ENCODE peak calls at places on chromosome 2, in ten cellular contexts. Z, C, X, P, A, Q, V, F, W and J are unnamed samples.

GRCh38 chr2:234565842-234566619 is 69.2 kb upstream of the ARL4C start:
- DNase-seq in Z (no peak), C (no peak), X (no peak), P (no peak), A (no peak), Q (no peak), V (no peak), F (no peak), W (no peak), J (no peak)

GRCh38 chr2:175929850-175930249 is 72.2 kb downstream of the LNPK start:
- DNase-seq in Z (peak), C (no peak), X (no peak), P (no peak), A (no peak), Q (no peak), V (no peak), F (no peak), W (no peak), J (no peak)

GRCh38 chr2:176089843-176090395 is 2.6 kb upstream of the HOXD13 start:
- DNase-seq in Z (no peak), C (no peak), X (no peak), P (no peak), A (no peak), Q (no peak), V (no peak), F (no peak), W (no peak), J (no peak)

GRCh38 chr2:27136751-27137150 is 2.3 kb upstream of the PREB start:
- DNase-seq in Z (no peak), C (no peak), X (no peak), P (no peak), A (no peak), Q (no peak), V (no peak), F (no peak), W (no peak), J (no peak)

GRCh38 chr2:96265349-96265839 is 403 bp downstream of the TMEM127 start:
- DNase-seq in Z (no peak), C (peak), X (no peak), P (peak), A (peak), Q (peak), V (no peak), F (peak), W (peak), J (peak)

GRCh38 chr2:86035883-86036789 is 69.5 kb downstream of the POLR1A start:
- DNase-seq in Z (peak), C (peak), X (no peak), P (peak), A (peak), Q (no peak), V (peak), F (peak), W (peak), J (no peak)

GRCh38 chr2:216315817-216316603 is 56.3 kb downstream of the MARCHF4 start:
- DNase-seq in Z (peak), C (no peak), X (peak), P (no peak), A (peak), Q (peak), V (no peak), F (no peak), W (no peak), J (no peak)

GRCh38 chr2:157257312-157258252 is at the start of gene GALNT5:
- DNase-seq in Z (peak), C (no peak), X (no peak), P (no peak), A (no peak), Q (peak), V (no peak), F (no peak), W (no peak), J (no peak)

GRCh38 chr2:50613161-50613560 is 418.8 kb downstream of the NRXN1 start:
- DNase-seq in Z (peak), C (no peak), X (no peak), P (no peak), A (no peak), Q (no peak), V (no peak), F (no peak), W (no peak), J (no peak)

GRCh38 chr2:49616800-49617199 is 462.5 kb upstream of the FSHR start:
- DNase-seq in Z (peak), C (no peak), X (no peak), P (no peak), A (no peak), Q (peak), V (no peak), F (peak), W (peak), J (no peak)

GRCh38 chr2:62570861-62571698 is 65.1 kb upstream of the TMEM17 start:
- DNase-seq in Z (peak), C (no peak), X (no peak), P (no peak), A (no peak), Q (peak), V (peak), F (peak), W (no peak), J (no peak)

GRCh38 chr2:69817739-69818494 is 11.5 kb upstream of the GMCL1 start:
- DNase-seq in Z (no peak), C (no peak), X (no peak), P (no peak), A (no peak), Q (no peak), V (no peak), F (no peak), W (no peak), J (no peak)

GRCh38 chr2:182367401-182367800 is 59.4 kb downstream of the PDE1A start:
- DNase-seq in Z (no peak), C (no peak), X (no peak), P (no peak), A (no peak), Q (no peak), V (no peak), F (no peak), W (no peak), J (no peak)

GRCh38 chr2:1310866-1311265 is 102.4 kb upstream of the TPO start:
- DNase-seq in Z (no peak), C (no peak), X (no peak), P (no peak), A (no peak), Q (no peak), V (no peak), F (no peak), W (no peak), J (no peak)

GRCh38 chr2:1309507-1309906 is 103.8 kb upstream of the TPO start:
- DNase-seq in Z (no peak), C (no peak), X (no peak), P (no peak), A (no peak), Q (no peak), V (no peak), F (no peak), W (no peak), J (no peak)

GRCh38 chr2:1313240-1313924 is 99.9 kb upstream of the TPO start:
- DNase-seq in Z (no peak), C (no peak), X (no peak), P (no peak), A (no peak), Q (no peak), V (no peak), F (no peak), W (no peak), J (no peak)

GRCh38 chr2:1307670-1308069 is 105.6 kb upstream of the TPO start:
- DNase-seq in Z (no peak), C (no peak), X (no peak), P (no peak), A (no peak), Q (no peak), V (no peak), F (no peak), W (no peak), J (no peak)

DNA sequence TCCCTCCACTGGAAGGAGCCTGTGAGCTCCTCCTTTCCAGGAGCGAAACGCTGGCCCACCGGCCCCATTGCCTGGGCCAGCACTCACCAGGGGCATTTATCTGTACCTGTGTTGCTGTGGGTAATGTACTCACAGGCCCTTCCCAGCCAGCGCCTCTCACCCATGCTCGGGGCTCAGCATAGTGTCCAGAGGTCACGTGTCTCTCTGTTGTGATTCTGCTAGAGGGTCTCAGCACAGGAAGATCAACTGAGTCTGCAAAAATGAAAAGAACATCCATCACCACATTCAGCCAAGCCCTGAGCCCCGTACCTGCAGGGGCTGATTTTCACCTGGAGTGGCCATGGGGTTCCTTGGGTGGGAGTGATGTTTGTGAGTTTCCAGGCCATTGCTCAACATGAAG is 103.1 kb upstream of the TPO start:
- DNase-seq in Z (no peak), C (no peak), X (no peak), P (no peak), A (no peak), Q (no peak), V (no peak), F (no peak), W (no peak), J (no peak)
- TF ChIP-seq CTCF in Z (no peak), C (no peak), X (no peak), P (no peak), A (no peak), Q (no peak), V (no peak), F (no peak), W (no peak), J (no peak)

GRCh38 chr2:20476481-20476880 is 29.6 kb downstream of the RHOB start:
- DNase-seq in Z (no peak), C (no peak), X (no peak), P (no peak), A (no peak), Q (no peak), V (no peak), F (no peak), W (no peak), J (no peak)
- TF ChIP-seq CTCF in Z (no peak), C (no peak), X (no peak), P (no peak), A (no peak), Q (no peak), V (no peak), F (no peak), W (no peak), J (no peak)

DNA sequence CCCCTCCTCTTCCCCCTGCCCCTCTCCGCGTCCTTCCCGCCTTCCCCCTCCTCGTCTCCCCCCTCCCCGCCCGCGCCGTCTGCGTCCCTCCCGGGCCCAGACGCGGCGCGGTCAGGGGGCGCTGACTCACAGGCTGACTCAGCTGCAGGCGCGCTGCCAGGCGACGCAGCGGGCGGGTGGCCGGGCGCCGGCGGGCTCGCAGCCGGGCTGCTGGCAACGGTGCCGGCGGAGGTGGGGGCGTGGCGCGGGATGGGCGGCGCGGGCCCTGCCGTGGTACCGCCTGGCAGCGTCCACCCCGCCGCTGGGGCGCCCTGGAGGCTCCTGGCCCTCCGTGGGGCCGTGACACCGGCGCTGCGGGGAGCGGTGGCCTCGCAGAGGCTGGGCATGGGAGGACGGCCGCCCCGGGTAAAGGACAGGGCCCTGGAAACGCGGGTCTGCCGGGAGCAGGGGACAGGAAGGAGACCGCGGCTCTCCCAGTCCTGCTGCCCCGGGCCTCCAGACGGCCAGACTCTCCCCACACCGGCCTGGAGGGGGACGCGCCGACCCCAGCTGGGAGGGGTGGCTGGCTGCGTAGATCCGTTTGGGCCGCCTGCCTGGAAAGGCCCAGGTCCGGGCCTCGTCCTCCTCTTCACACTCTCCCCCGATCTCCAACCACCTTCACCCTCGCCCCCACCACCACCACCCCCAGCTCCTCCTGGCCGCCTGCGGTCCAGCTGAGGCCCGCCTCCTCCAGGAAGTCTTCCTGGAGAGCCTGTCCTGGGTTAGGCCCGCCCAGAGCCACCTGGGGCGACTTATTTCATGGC is 10.0 kb upstream of the PROC start:
- DNase-seq in Z (peak), C (peak), X (peak), P (peak), A (peak), Q (peak), V (peak), F (peak), W (peak), J (peak)
- TF ChIP-seq CTCF in Z (no peak), C (no peak), X (no peak), P (no peak), A (no peak), Q (no peak), V (no peak), F (no peak), W (no peak), J (no peak)

GRCh38 chr2:186903183-186903582 is 54.2 kb upstream of the ZSWIM2 start:
- DNase-seq in Z (peak), C (no peak), X (no peak), P (no peak), A (no peak), Q (no peak), V (no peak), F (no peak), W (no peak), J (no peak)
- TF ChIP-seq CTCF in Z (peak), C (peak), X (peak), P (no peak), A (peak), Q (peak), V (peak), F (no peak), W (peak), J (peak)

GRCh38 chr2:238238766-238239551 is 879 bp downstream of the HES6 start:
- DNase-seq in Z (no peak), C (no peak), X (no peak), P (no peak), A (no peak), Q (no peak), V (no peak), F (no peak), W (no peak), J (no peak)

GRCh38 chr2:238238311-238238765 is 1.5 kb downstream of the HES6 start:
- DNase-seq in Z (no peak), C (no peak), X (no peak), P (no peak), A (no peak), Q (no peak), V (no peak), F (no peak), W (no peak), J (no peak)

GRCh38 chr2:238240761-238241711 is 1.2 kb upstream of the HES6 start:
- DNase-seq in Z (peak), C (no peak), X (peak), P (no peak), A (peak), Q (peak), V (no peak), F (no peak), W (peak), J (peak)

GRCh38 chr2:238239552-238239871 is 326 bp downstream of the HES6 start:
- DNase-seq in Z (no peak), C (no peak), X (no peak), P (no peak), A (no peak), Q (peak), V (no peak), F (no peak), W (no peak), J (no peak)

GRCh38 chr2:238239872-238240760 is at the start of gene HES6:
- DNase-seq in Z (peak), C (peak), X (peak), P (peak), A (peak), Q (peak), V (peak), F (peak), W (peak), J (peak)
- TF ChIP-seq CTCF in Z (no peak), C (no peak), X (no peak), P (no peak), A (no peak), Q (no peak), V (no peak), F (no peak), W (no peak), J (no peak)

DNA sequence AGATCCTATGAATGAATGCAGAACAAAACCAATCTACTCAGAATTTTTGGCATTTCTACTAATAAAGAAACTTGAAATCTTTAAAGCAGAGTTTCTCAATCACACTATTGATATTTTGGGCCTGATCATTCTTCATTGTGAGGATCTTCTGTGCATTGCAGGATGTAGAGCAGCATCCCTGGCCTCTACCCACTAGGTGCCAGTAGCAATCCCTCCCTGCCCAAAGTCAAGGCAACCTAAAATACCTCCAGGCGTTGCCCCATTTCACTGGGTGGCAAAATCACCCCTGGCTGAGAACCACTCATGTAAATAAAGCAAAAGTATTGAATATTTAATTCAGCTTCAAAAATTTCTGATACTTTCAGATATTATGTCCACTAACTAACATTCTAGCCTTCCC is 213.0 kb downstream of the SP3 start:
- DNase-seq in Z (no peak), C (no peak), X (peak), P (no peak), A (no peak), Q (peak), V (no peak), F (no peak), W (peak), J (no peak)
- TF ChIP-seq CTCF in Z (peak), C (no peak), X (peak), P (no peak), A (peak), Q (no peak), V (no peak), F (peak), W (peak), J (no peak)

GRCh38 chr2:65281626-65282351 is 54.2 kb downstream of the ACTR2 start:
- DNase-seq in Z (no peak), C (no peak), X (no peak), P (no peak), A (no peak), Q (no peak), V (peak), F (no peak), W (no peak), J (no peak)

GRCh38 chr2:65279756-65280155 is 52.1 kb downstream of the ACTR2 start:
- DNase-seq in Z (no peak), C (no peak), X (no peak), P (no peak), A (no peak), Q (no peak), V (no peak), F (no peak), W (no peak), J (no peak)

GRCh38 chr2:65278450-65279030 is 50.9 kb downstream of the ACTR2 start:
- DNase-seq in Z (peak), C (no peak), X (no peak), P (no peak), A (no peak), Q (no peak), V (no peak), F (no peak), W (no peak), J (no peak)

GRCh38 chr2:65277791-65278449 is 50.3 kb downstream of the ACTR2 start:
- DNase-seq in Z (peak), C (no peak), X (no peak), P (no peak), A (no peak), Q (no peak), V (no peak), F (no peak), W (no peak), J (no peak)

GRCh38 chr2:65282492-65283053 is 54.9 kb downstream of the ACTR2 start:
- DNase-seq in Z (no peak), C (no peak), X (no peak), P (no peak), A (no peak), Q (no peak), V (no peak), F (no peak), W (no peak), J (no peak)
- TF ChIP-seq CTCF in Z (no peak), C (no peak), X (no peak), P (no peak), A (no peak), Q (no peak), V (no peak), F (no peak), W (no peak), J (no peak)

GRCh38 chr2:33129261-33129660 is 182.5 kb downstream of the LTBP1 start:
- DNase-seq in Z (no peak), C (no peak), X (no peak), P (no peak), A (no peak), Q (no peak), V (no peak), F (no peak), W (no peak), J (no peak)

GRCh38 chr2:33123216-33123615 is 176.5 kb downstream of the LTBP1 start:
- DNase-seq in Z (peak), C (no peak), X (no peak), P (no peak), A (no peak), Q (no peak), V (no peak), F (no peak), W (no peak), J (no peak)

GRCh38 chr2:33129661-33130447 is 183.1 kb downstream of the LTBP1 start:
- DNase-seq in Z (no peak), C (no peak), X (no peak), P (no peak), A (no peak), Q (no peak), V (no peak), F (no peak), W (no peak), J (no peak)

GRCh38 chr2:33126973-33127372 is 180.2 kb downstream of the LTBP1 start:
- DNase-seq in Z (peak), C (no peak), X (no peak), P (no peak), A (no peak), Q (no peak), V (no peak), F (no peak), W (no peak), J (no peak)

DNA sequence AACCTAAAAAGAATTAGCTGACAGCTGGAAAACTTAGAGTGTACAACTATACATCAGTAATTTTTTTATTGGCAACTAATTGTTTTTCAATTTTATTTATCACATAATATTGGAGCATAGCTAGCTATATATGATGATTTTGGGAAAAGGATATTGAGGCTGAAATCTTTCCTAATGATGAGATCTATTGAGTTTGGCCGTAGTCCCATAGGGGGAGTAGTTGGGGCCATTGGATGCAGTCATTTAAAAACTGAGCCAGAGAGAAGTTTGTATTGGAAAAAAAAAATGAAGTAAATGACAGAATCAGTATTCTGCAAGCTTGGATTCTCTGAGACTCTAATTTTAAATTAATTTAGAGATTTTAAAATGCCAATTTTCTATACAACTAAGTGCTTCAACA is 179.8 kb downstream of the LTBP1 start:
- DNase-seq in Z (no peak), C (no peak), X (no peak), P (no peak), A (no peak), Q (no peak), V (no peak), F (no peak), W (no peak), J (no peak)
- TF ChIP-seq CTCF in Z (no peak), C (no peak), X (peak), P (no peak), A (peak), Q (no peak), V (no peak), F (no peak), W (peak), J (no peak)